ENCODE peak calls at places on chromosomes 5 and 9, in four cellular contexts. H, T, E and I are unnamed samples. For H3K36me3, the result is how much of the 10 kb centered on the place peaks cover.

GRCh38 chr9:68546596-68547390 is 6.1 kb upstream of the TMEM252 start:
- DNase-seq in T (no peak), H (no peak), E (no peak), I (no peak)

GRCh38 chr9:6014668-6015270 is 655 bp downstream of the RANBP6 start:
- DNase-seq in H (no peak), T (peak), E (no peak), I (peak)

GRCh38 chr5:128736567-128736966 is 198.5 kb upstream of the FBN2 start:
- DNase-seq in H (peak), E (no peak), T (peak), I (no peak)

GRCh38 chr5:80781356-80781755 is 126.6 kb upstream of the DHFR start:
- DNase-seq in T (no peak), E (no peak), H (no peak), I (peak)

GRCh38 chr9:117405950-117406705 is 8.7 kb downstream of the ASTN2 start:
- DNase-seq in T (no peak), E (no peak), H (no peak), I (no peak)

GRCh38 chr5:73902327-73903051 is 276.5 kb downstream of the ARHGEF28 start:
- DNase-seq in E (peak), H (no peak), T (peak), I (peak)

GRCh38 chr5:139755892-139756671 is 39.5 kb upstream of the PSD2 start:
- DNase-seq in H (no peak), E (no peak), T (peak), I (no peak)

GRCh38 chr5:86986837-86987236 is 280.8 kb upstream of the RASA1 start:
- DNase-seq in E (no peak), T (no peak), H (no peak), I (no peak)

GRCh38 chr9:101693937-101694336 is 44.5 kb downstream of the GRIN3A start:
- DNase-seq in H (no peak), E (peak), T (no peak), I (no peak)

GRCh38 chr5:150044334-150044681 is 42.0 kb downstream of the CSF1R start:
- DNase-seq in H (no peak), T (peak), E (peak), I (peak)

GRCh38 chr9:21402387-21403247 is 6.3 kb upstream of the IFNA8 start:
- DNase-seq in H (no peak), T (peak), E (no peak), I (no peak)

GRCh38 chr5:74848553-74849025 is 17.6 kb downstream of the FAM169A start:
- DNase-seq in E (no peak), H (no peak), T (no peak), I (no peak)

GRCh38 chr9:83933804-83934203 is 12.6 kb upstream of the KIF27 start:
- DNase-seq in T (peak), E (no peak), H (no peak), I (peak)

GRCh38 chr5:90479611-90480385 is 5.1 kb downstream of the POLR3G start:
- DNase-seq in T (no peak), E (no peak), H (no peak), I (peak)

GRCh38 chr9:106799146-106799545 is 63.8 kb upstream of the ZNF462 start:
- DNase-seq in T (no peak), H (no peak), E (no peak), I (peak)

GRCh38 chr5:124728331-124729307 is 17.8 kb downstream of the ZNF608 start:
- DNase-seq in T (no peak), H (no peak), E (no peak), I (no peak)

GRCh38 chr5:5658226-5658625 is 235.7 kb downstream of the ICE1 start:
- DNase-seq in E (peak), H (no peak), T (peak), I (peak)

GRCh38 chr5:9288234-9288633 is 257.6 kb downstream of the SEMA5A start:
- DNase-seq in E (peak), T (no peak), H (peak), I (no peak)

GRCh38 chr5:39432687-39433086 is 7.9 kb upstream of the DAB2 start:
- DNase-seq in H (no peak), E (no peak), T (peak), I (no peak)

GRCh38 chr9:1879501-1879900 is 135.6 kb upstream of the SMARCA2 start:
- DNase-seq in T (no peak), E (no peak), H (no peak), I (no peak)

GRCh38 chr5:175690025-175690424 is 32.2 kb downstream of the HRH2 start:
- DNase-seq in E (no peak), H (no peak), T (no peak), I (no peak)

GRCh38 chr9:101443358-101443757 is 7.8 kb upstream of the ALDOB start:
- DNase-seq in T (no peak), E (peak), H (peak), I (no peak)

GRCh38 chr5:138611295-138612220 is 36.4 kb upstream of the HSPA9 start:
- DNase-seq in H (no peak), E (no peak), T (peak), I (peak)

GRCh38 chr9:105415344-105415980 is 32.4 kb upstream of the FSD1L start:
- DNase-seq in E (peak), T (peak), H (no peak), I (peak)

GRCh38 chr5:141360685-141361084 is 891 bp downstream of the PCDHGB2 start:
- DNase-seq in E (no peak), H (no peak), T (no peak), I (no peak)

GRCh38 chr5:141366016-141366896 is 2.3 kb downstream of the PCDHGA5 start:
- DNase-seq in T (no peak), H (no peak), E (no peak), I (no peak)

GRCh38 chr5:141362719-141363118 is 1.2 kb upstream of the PCDHGA5 start:
- DNase-seq in E (no peak), T (no peak), H (no peak), I (no peak)

GRCh38 chr5:141359790-141360426 is at the start of gene PCDHGB2:
- DNase-seq in H (no peak), T (no peak), E (no peak), I (peak)

GRCh38 chr5:141363952-141364660 is at the start of gene PCDHGA5:
- DNase-seq in E (no peak), H (no peak), T (no peak), I (no peak)
- TF ChIP-seq CTCF in E (no peak), H (peak), T (no peak), I (no peak)

GRCh38 chr9:128222026-128222425 is 18.8 kb downstream of the DNM1 start:
- DNase-seq in T (no peak), E (no peak), H (no peak), I (no peak)

GRCh38 chr9:128224877-128225276 is 21.7 kb downstream of the DNM1 start:
- DNase-seq in H (no peak), E (no peak), T (peak), I (no peak)

GRCh38 chr9:128218518-128219389 is 15.6 kb downstream of the DNM1 start:
- DNase-seq in E (peak), H (peak), T (peak), I (peak)

GRCh38 chr9:128225770-128226753 is 22.9 kb downstream of the DNM1 start:
- DNase-seq in E (no peak), H (no peak), T (peak), I (no peak)

GRCh38 chr9:128222880-128223670 is 19.9 kb downstream of the DNM1 start:
- DNase-seq in T (no peak), H (no peak), E (no peak), I (no peak)
- H3K36me3 ChIP-seq in T (under half), H (under half), E (under half), I (under half)

GRCh38 chr9:91085499-91086291 is 276.0 kb downstream of the AUH start:
- DNase-seq in H (no peak), E (no peak), T (no peak), I (no peak)

GRCh38 chr9:91090132-91090410 is 271.6 kb downstream of the AUH start:
- DNase-seq in T (no peak), H (no peak), E (no peak), I (no peak)

GRCh38 chr9:91092214-91092613 is 269.5 kb downstream of the AUH start:
- DNase-seq in E (no peak), T (no peak), H (no peak), I (no peak)

GRCh38 chr9:91086657-91087563 is 274.8 kb downstream of the AUH start:
- DNase-seq in E (no peak), H (no peak), T (no peak), I (no peak)

GRCh38 chr9:91089405-91090131 is 272.1 kb downstream of the AUH start:
- DNase-seq in T (peak), H (no peak), E (peak), I (peak)
- TF ChIP-seq CTCF in T (peak), H (peak), E (no peak), I (peak)

DNA sequence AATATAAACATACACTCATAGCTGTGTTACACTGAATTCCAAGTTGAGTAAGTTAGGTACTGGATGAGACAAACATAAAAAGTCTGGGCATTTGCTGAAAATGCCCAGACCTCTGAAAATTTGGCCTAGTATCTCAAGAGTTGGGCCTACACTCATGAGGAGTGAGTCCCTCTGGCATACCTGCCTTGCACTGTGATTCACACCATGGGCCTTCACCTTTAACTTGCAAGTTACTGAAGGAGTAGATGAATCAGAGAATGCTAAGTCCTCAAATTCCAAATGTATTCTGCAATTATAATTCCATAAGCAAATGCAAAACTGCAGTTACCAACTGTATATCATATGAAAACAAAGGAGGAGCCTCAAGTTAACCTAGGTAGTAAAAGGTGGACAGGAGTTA is 32.3 kb upstream of the C9orf40 start:
- DNase-seq in H (no peak), E (no peak), T (no peak), I (peak)
- H3K36me3 ChIP-seq in H (under half), E (half or more), T (under half), I (under half)

GRCh38 chr5:141208478-141208877 is at the start of gene PCDHB12:
- DNase-seq in E (no peak), H (no peak), T (no peak), I (no peak)
- TF ChIP-seq CTCF in E (no peak), H (peak), T (no peak), I (no peak)

GRCh38 chr5:126484248-126484647 is 61.0 kb downstream of the GRAMD2B start:
- DNase-seq in E (no peak), T (no peak), H (no peak), I (no peak)

GRCh38 chr5:126488362-126489065 is 65.3 kb downstream of the GRAMD2B start:
- DNase-seq in E (no peak), T (no peak), H (no peak), I (no peak)

GRCh38 chr5:126486332-126486731 is 63.1 kb downstream of the GRAMD2B start:
- DNase-seq in H (no peak), E (no peak), T (no peak), I (no peak)

GRCh38 chr5:126490167-126490937 is 67.1 kb downstream of the GRAMD2B start:
- DNase-seq in H (no peak), E (no peak), T (no peak), I (no peak)

DNA sequence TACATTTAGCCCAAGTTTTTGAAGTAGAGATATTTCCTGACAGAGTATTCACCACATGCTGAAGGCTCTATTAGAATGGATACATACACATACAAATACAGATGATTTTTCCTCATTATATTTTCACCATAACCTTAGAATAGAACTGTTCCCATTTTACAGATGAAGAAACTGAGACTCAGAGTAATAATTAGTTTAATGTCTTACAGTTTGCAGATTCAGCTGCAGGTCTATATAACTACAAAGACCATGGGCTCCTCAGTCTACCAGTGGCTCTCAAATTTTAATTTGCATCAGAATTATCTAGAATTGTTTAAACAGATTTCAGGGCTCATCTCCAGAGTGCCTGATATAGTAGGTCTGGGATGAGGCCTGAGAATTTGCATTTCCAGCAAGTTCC is 64.4 kb downstream of the GRAMD2B start:
- DNase-seq in T (no peak), H (no peak), E (no peak), I (no peak)
- H3K36me3 ChIP-seq in T (under half), H (half or more), E (half or more), I (under half)

GRCh38 chr5:159104058-159104651 is 4.4 kb upstream of the EBF1 start:
- DNase-seq in H (no peak), T (peak), E (peak), I (peak)
- TF ChIP-seq CTCF in H (peak), T (peak), E (no peak), I (peak)

GRCh38 chr5:99901972-99902371 is 633.2 kb upstream of the FAM174A start:
- DNase-seq in H (no peak), E (no peak), T (no peak), I (no peak)

GRCh38 chr5:99900302-99900811 is 634.8 kb upstream of the FAM174A start:
- DNase-seq in H (no peak), E (no peak), T (no peak), I (peak)
- H3K36me3 ChIP-seq in H (under half), E (under half), T (under half), I (under half)

GRCh38 chr9:70504814-70505213 is 90.4 kb upstream of the KLF9 start:
- DNase-seq in H (no peak), T (no peak), E (no peak), I (no peak)

GRCh38 chr9:70506159-70506558 is 91.7 kb upstream of the KLF9 start:
- DNase-seq in H (no peak), E (no peak), T (no peak), I (peak)

GRCh38 chr9:70514273-70514672 is 99.8 kb upstream of the KLF9 start:
- DNase-seq in H (no peak), T (no peak), E (no peak), I (no peak)

GRCh38 chr9:70511858-70512257 is 97.4 kb upstream of the KLF9 start:
- DNase-seq in H (no peak), T (no peak), E (no peak), I (no peak)

DNA sequence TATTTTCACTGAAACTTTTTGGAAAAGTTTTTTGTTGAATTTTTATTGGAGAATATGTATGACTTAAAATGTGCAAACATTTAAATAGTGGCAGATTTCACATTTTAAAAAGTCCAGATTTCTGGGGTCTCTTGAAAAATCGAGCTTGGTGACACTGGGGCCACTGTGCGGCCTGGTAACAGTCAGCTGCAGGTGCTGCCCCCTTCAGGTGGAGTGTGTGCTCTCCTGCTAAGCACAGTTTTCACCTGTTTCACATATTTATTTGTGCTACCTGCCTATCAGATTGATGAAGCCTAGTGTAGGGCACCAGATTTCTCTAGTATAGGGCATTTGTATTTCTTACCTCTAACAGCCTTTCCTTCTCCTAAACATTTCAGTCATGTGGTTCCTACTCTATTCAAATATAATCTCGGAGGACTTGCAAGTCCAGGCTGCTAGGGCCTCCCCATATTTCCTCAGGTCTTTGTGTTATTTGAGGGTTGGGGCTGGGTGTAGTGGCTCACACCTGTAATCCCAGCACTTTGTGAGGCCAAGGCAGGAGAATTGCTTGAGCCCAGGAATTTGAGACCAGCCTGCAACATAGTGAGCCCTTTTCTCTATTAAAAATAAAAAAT is 95.8 kb upstream of the KLF9 start:
- DNase-seq in H (peak), T (peak), E (peak), I (peak)
- TF ChIP-seq CTCF in H (peak), T (peak), E (peak), I (peak)

DNA sequence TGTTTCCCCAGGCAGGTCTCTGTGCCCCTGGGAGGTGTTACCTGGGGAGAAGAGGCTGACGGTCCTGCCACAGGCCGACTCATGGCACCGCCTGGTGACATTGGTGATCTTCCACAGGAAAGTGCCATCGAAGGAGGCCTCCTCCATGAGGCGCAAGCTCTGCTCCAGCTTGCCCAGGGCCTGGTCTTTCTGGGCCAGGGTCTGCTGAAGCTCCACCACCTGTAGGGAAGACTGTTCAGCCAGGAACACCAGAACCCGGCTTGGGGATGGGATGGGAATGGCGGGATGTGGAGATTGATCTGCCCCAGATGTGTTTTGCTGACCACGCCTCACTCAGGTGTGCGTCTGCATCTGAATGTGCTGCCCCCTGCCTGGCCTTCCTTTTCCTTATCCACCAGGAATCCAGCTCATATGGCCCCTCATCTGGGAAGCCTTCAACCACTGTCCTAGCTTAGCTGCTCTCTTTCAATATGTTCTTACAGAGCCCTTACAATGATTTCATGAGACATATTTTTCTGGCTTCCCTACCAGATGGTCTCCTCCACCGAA is 15.2 kb downstream of the TRAF1 start:
- DNase-seq in E (no peak), T (no peak), H (no peak), I (no peak)
- H3K36me3 ChIP-seq in E (half or more), T (under half), H (under half), I (under half)